ENCODE peak calls at places on chromosomes 3 and 15, in four cellular contexts. S, L, C and V are unnamed samples.

GRCh38 chr3:182949688-182950087 is 30.6 kb downstream of the DCUN1D1 start:
- DNase-seq in S (no peak), C (no peak), L (no peak), V (no peak)

GRCh38 chr15:88954431-88955277 is 41.5 kb upstream of the MFGE8 start:
- DNase-seq in L (no peak), S (no peak), C (no peak), V (no peak)

GRCh38 chr15:82647045-82647834 is at the start of gene CPEB1:
- DNase-seq in L (peak), C (no peak), S (no peak), V (peak)

GRCh38 chr15:99437315-99438221 is 128.2 kb upstream of the MEF2A start:
- DNase-seq in S (no peak), C (no peak), L (peak), V (no peak)

GRCh38 chr15:83556068-83556467 is 97.9 kb upstream of the ADAMTSL3 start:
- DNase-seq in L (no peak), C (no peak), S (no peak), V (no peak)

GRCh38 chr3:120909602-120909878 is 1.5 kb downstream of the STXBP5L start:
- DNase-seq in L (peak), S (no peak), C (no peak), V (peak)

GRCh38 chr15:73375755-73376305 is 7.1 kb upstream of the HCN4 start:
- DNase-seq in L (no peak), C (no peak), S (no peak), V (peak)

GRCh38 chr3:159818399-159818798 is 170.2 kb upstream of the IL12A start:
- DNase-seq in S (peak), C (no peak), L (peak), V (peak)

GRCh38 chr15:73571346-73571745 is 61.8 kb downstream of the NPTN start:
- DNase-seq in L (no peak), C (no peak), S (peak), V (no peak)

GRCh38 chr15:57635300-57635944 is 43.7 kb downstream of the MYZAP start:
- DNase-seq in L (no peak), C (no peak), S (no peak), V (no peak)

GRCh38 chr3:42996633-42997075 is 17.5 kb downstream of the GASK1A start:
- DNase-seq in C (no peak), L (no peak), S (no peak), V (no peak)

GRCh38 chr3:112640333-112640863 is 545 bp downstream of the CCDC80 start:
- DNase-seq in S (no peak), L (no peak), C (no peak), V (peak)

GRCh38 chr3:147423601-147424324 is 14.6 kb downstream of the ZIC1 start:
- DNase-seq in S (no peak), C (no peak), L (no peak), V (no peak)

GRCh38 chr3:71930056-71930991 is 145.4 kb upstream of the PROK2 start:
- DNase-seq in S (peak), L (peak), C (no peak), V (peak)

GRCh38 chr3:124325248-124325647 is 333.3 kb upstream of the ROPN1 start:
- DNase-seq in S (no peak), L (no peak), C (no peak), V (no peak)

GRCh38 chr3:115280531-115280930 is 133.4 kb upstream of the ZBTB20 start:
- DNase-seq in L (no peak), C (no peak), S (no peak), V (no peak)

GRCh38 chr3:128621234-128621633 is 29.4 kb downstream of the RPN1 start:
- DNase-seq in C (no peak), L (no peak), S (no peak), V (no peak)

GRCh38 chr3:4856136-4856535 is 123.1 kb upstream of the BHLHE40 start:
- DNase-seq in C (no peak), S (no peak), L (no peak), V (no peak)

GRCh38 chr3:157089455-157090221 is 70.3 kb downstream of the CCNL1 start:
- DNase-seq in S (no peak), C (peak), L (no peak), V (no peak)

GRCh38 chr3:139319428-139320402 is 24.1 kb upstream of the MRPS22 start:
- DNase-seq in C (no peak), S (peak), L (peak), V (peak)
- TF ChIP-seq TCF12 in C (no peak), S (no peak), L (no peak), V (no peak)

GRCh38 chr3:141407043-141407442 is 38.7 kb downstream of the ZBTB38 start:
- DNase-seq in L (no peak), C (no peak), S (no peak), V (no peak)
- TF ChIP-seq TCF12 in L (no peak), C (no peak), S (no peak), V (peak)

DNA sequence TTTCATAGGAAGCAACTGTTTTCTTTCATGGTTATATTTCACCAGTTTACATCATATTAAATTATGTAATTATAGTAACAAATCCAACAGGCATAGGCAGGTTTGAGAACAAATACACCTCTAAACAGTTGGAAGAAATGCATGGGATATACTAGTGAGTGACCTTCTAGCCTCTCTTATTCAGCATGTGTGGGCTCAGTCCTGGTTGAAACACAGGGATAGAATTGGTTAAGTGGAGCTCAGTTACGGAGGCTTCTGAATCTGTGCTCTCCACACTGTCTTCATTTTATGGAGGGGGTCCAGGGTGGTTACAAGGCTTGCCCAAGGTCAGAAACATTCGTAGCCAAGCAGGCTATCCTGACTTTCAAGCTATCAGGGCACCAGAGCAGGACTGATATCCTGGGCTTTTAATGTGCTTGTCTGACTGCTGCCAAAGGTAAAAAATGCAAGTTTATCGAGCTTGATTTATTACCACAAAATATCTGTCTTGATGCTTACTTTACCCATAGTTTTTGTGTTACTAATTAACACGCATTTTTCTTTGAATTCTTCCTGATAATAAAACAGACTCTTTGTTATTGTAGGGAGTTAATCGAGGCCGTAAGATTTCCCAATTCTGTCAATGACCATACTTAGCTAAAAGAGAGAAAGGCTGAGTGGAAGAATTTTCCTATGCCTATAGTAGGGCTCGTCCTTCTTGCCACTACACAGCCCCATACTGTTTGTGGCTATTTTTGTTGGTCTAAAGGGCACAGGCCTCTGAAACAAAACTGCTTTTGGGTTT is 89.6 kb downstream of the FILIP1L start:
- DNase-seq in S (peak), C (no peak), L (no peak), V (no peak)
- TF ChIP-seq TCF12 in S (no peak), C (no peak), L (no peak), V (no peak)

GRCh38 chr3:150975992-150976368 is 3.5 kb upstream of the CLRN1 start:
- DNase-seq in C (no peak), L (no peak), S (no peak), V (no peak)
- TF ChIP-seq TCF12 in C (no peak), L (no peak), S (no peak), V (no peak)

GRCh38 chr3:56908004-56908403 is 106.3 kb upstream of the ARHGEF3 start:
- DNase-seq in S (no peak), L (no peak), C (no peak), V (no peak)

GRCh38 chr3:56900801-56901200 is 99.1 kb upstream of the ARHGEF3 start:
- DNase-seq in S (no peak), C (no peak), L (no peak), V (no peak)

GRCh38 chr3:56902468-56903159 is 100.9 kb upstream of the ARHGEF3 start:
- DNase-seq in L (no peak), S (no peak), C (no peak), V (no peak)

GRCh38 chr3:56909349-56909748 is 107.6 kb upstream of the ARHGEF3 start:
- DNase-seq in C (no peak), L (no peak), S (no peak), V (no peak)

DNA sequence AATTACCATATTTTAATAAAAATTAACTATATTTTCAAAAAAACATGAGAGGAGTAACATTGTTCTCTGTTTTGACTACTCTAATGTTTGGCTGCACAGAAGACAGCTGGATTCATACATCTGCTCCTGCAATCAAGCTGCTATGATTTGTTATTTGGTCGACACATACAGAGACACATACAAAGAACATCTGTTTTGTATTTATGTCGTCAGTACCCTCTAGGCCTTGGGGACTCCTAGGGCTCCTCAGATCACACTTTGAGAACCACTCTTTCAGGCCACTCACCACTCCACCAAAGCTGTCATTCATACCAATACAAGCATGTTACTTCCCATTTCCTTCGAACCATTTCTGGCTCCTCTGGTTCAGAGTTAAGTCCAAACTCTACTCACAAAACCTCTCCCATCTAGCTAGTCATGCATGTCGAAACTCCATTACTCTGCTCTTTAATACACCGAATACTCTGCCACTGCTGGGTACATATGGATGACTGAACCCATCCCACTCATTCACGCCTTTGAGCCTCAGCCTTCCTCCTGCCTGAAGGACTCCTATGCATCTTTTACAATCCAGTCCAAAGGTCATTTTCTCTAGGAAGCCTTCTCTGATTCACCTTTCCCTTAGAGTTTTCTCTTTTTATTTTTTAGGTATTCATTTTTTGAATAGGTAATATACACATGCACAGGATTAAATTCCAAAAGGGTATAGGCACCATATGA is 102.9 kb upstream of the ARHGEF3 start:
- DNase-seq in L (no peak), S (no peak), C (no peak), V (peak)
- TF ChIP-seq TCF12 in L (no peak), S (no peak), C (no peak), V (peak)

GRCh38 chr3:173733029-173733652 is 335.6 kb downstream of the NLGN1 start:
- DNase-seq in S (peak), C (no peak), L (no peak), V (peak)

GRCh38 chr3:173737167-173737808 is 339.7 kb downstream of the NLGN1 start:
- DNase-seq in S (no peak), L (no peak), C (no peak), V (no peak)

GRCh38 chr3:173730391-173730790 is 332.8 kb downstream of the NLGN1 start:
- DNase-seq in C (no peak), L (no peak), S (no peak), V (no peak)

GRCh38 chr3:173732237-173732636 is 334.7 kb downstream of the NLGN1 start:
- DNase-seq in C (no peak), S (no peak), L (no peak), V (no peak)
- TF ChIP-seq TCF12 in C (no peak), S (no peak), L (no peak), V (no peak)

GRCh38 chr3:31290046-31290445 is 242.7 kb upstream of the STT3B start:
- DNase-seq in S (no peak), L (no peak), C (no peak), V (no peak)

GRCh38 chr3:31295150-31295765 is 237.5 kb upstream of the STT3B start:
- DNase-seq in L (no peak), S (peak), C (no peak), V (no peak)

GRCh38 chr3:31291818-31292217 is 240.9 kb upstream of the STT3B start:
- DNase-seq in C (no peak), S (peak), L (no peak), V (no peak)

GRCh38 chr3:31297899-31298298 is 234.8 kb upstream of the STT3B start:
- DNase-seq in C (no peak), S (no peak), L (no peak), V (no peak)

GRCh38 chr3:31294430-31295149 is 238.1 kb upstream of the STT3B start:
- DNase-seq in S (no peak), C (no peak), L (no peak), V (no peak)
- TF ChIP-seq TCF12 in S (no peak), C (no peak), L (no peak), V (no peak)

GRCh38 chr3:172656602-172657001 is 54.3 kb downstream of the NCEH1 start:
- DNase-seq in L (no peak), S (no peak), C (no peak), V (no peak)

GRCh38 chr3:172655388-172655787 is 55.5 kb downstream of the NCEH1 start:
- DNase-seq in S (peak), C (no peak), L (no peak), V (no peak)

GRCh38 chr3:172658344-172659245 is 52.3 kb downstream of the NCEH1 start:
- DNase-seq in S (peak), L (no peak), C (no peak), V (no peak)

GRCh38 chr3:172654470-172654869 is 56.4 kb downstream of the NCEH1 start:
- DNase-seq in C (no peak), S (no peak), L (no peak), V (no peak)

DNA sequence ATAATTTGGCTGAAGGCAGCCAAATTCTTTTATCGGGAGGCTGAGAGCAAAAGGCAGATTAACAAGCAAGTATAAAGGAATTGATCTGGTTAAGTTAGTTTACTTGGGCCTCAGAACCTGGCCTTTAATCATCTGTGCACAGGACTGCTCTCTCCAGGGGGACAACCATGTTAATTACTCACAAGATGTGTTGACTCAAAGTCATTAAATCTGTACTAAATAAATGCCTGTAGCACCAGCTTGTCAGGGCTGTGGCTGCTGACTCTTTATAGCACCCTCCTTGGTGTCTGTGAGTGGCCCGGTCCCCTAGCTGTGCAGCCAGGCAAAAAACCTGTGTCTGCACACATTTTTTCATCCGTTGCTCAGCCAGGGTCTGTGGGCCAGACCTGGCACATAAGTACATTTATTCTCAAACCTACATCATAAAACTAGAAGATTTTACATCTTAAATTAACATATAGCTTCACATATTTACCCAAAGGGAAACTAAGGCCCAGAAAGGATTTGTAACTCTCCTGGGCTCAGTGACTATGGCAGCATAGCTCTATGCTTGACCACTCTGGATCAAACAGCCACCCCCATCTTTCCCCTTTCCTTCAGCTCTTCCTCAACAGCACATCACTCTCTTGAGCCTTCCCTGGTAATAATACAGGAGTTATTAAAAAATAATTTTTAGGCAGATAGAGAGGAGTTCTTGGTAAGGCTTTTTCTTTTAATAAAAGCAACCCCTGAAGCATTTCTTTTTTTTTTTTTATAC is 51.4 kb downstream of the NCEH1 start:
- DNase-seq in C (no peak), L (no peak), S (no peak), V (no peak)
- TF ChIP-seq TCF12 in C (no peak), L (no peak), S (no peak), V (no peak)

GRCh38 chr3:177574232-177574856 is 377.1 kb upstream of the TBL1XR1 start:
- DNase-seq in C (no peak), L (no peak), S (peak), V (no peak)
- TF ChIP-seq TCF12 in C (no peak), L (no peak), S (no peak), V (no peak)